ENCODE peak calls at places on chromosomes 12 and 14, in five cellular contexts. P is tibial artery, E is spleen, Q is upper lobe of left lung, V is hepatocyte. C is an unnamed sample.
A peak's percentile ranks its signal among the peaks of the same experiment; 100 is the strongest.

GRCh38 chr14:81275305-81275950 is 54.7 kb upstream of the GTF2A1 start:
- DNase-seq in P (no peak), E (no peak), Q (no peak), V (no peak), C (no peak)

GRCh38 chr12:77204055-77204454 is 138.7 kb upstream of the E2F7 start:
- DNase-seq in P (no peak), E (no peak), Q (no peak), V (peak; percentile 7), C (no peak)

GRCh38 chr14:29348504-29348903 is 579.1 kb downstream of the PRKD1 start:
- DNase-seq in P (no peak), E (no peak), Q (no peak), V (no peak), C (no peak)

GRCh38 chr12:80064269-80064668 is 35.1 kb upstream of the OTOGL start:
- DNase-seq in P (no peak), E (no peak), Q (no peak), V (no peak), C (no peak)

GRCh38 chr12:54005531-54005852 is 3.3 kb upstream of the HOXC8 start:
- DNase-seq in P (no peak), E (no peak), Q (no peak), V (no peak), C (no peak)

GRCh38 chr14:45253754-45254300 is 825 bp upstream of the MIS18BP1 start:
- DNase-seq in P (peak; percentile 25), E (peak; percentile 85), Q (peak; percentile 33), V (no peak), C (no peak)

GRCh38 chr14:53034688-53035087 is 83.8 kb upstream of the FERMT2 start:
- DNase-seq in P (no peak), E (no peak), Q (no peak), V (no peak), C (no peak)

GRCh38 chr12:857611-858010 is 91.9 kb downstream of the RAD52 start:
- DNase-seq in P (peak; percentile 70), E (no peak), Q (no peak), V (no peak), C (no peak)

GRCh38 chr14:68144051-68144681 is 324.6 kb downstream of the RAD51B start:
- DNase-seq in P (peak; percentile 73), E (no peak), Q (peak; percentile 22), V (peak; percentile 64), C (peak; percentile 53)

GRCh38 chr14:33307691-33308369 is 369.2 kb downstream of the NPAS3 start:
- DNase-seq in P (peak; percentile 20), E (no peak), Q (no peak), V (no peak), C (no peak)

GRCh38 chr14:71698698-71699097 is 233.5 kb upstream of the RGS6 start:
- DNase-seq in P (no peak), E (no peak), Q (no peak), V (no peak), C (no peak)

GRCh38 chr14:93379841-93380240 is 32.9 kb downstream of the COX8C start:
- DNase-seq in P (no peak), E (no peak), Q (no peak), V (no peak), C (no peak)

GRCh38 chr14:36773558-36773957 is 111.9 kb downstream of the PAX9 start:
- DNase-seq in P (no peak), E (no peak), Q (no peak), V (no peak), C (no peak)

GRCh38 chr12:42076976-42077375 is 67.7 kb downstream of the GXYLT1 start:
- DNase-seq in P (no peak), E (no peak), Q (no peak), V (no peak), C (no peak)

GRCh38 chr12:130226771-130227170 is 64.5 kb downstream of the FZD10 start:
- DNase-seq in P (no peak), E (no peak), Q (no peak), V (no peak), C (no peak)

GRCh38 chr12:110247340-110248095 is 33.5 kb upstream of the ATP2A2 start:
- DNase-seq in P (no peak), E (no peak), Q (peak; percentile 72), V (peak; percentile 81), C (peak; percentile 86)

GRCh38 chr12:130041983-130042812 is 120.1 kb upstream of the FZD10 start:
- DNase-seq in P (no peak), E (peak; percentile 73), Q (peak; percentile 27), V (peak; percentile 80), C (no peak)

GRCh38 chr12:68745376-68745903 is 536 bp upstream of the SLC35E3 start:
- DNase-seq in P (no peak), E (no peak), Q (no peak), V (no peak), C (no peak)

GRCh38 chr14:99476864-99477263 is 3.8 kb downstream of the SETD3 start:
- DNase-seq in P (no peak), E (no peak), Q (no peak), V (no peak), C (no peak)

GRCh38 chr12:54879132-54879531 is 24.8 kb downstream of the MUCL1 start:
- DNase-seq in P (no peak), E (no peak), Q (no peak), V (no peak), C (no peak)

GRCh38 chr12:49044660-49045059 is 15.9 kb downstream of the KMT2D start:
- DNase-seq in P (no peak), E (no peak), Q (no peak), V (no peak), C (no peak)

GRCh38 chr14:59028476-59029202 is 159.8 kb upstream of the DAAM1 start:
- DNase-seq in P (peak; percentile 36), E (peak; percentile 68), Q (peak; percentile 35), V (peak; percentile 84), C (peak; percentile 91)

GRCh38 chr12:79677667-79678066 is 13.1 kb downstream of the PAWR start:
- DNase-seq in P (no peak), E (no peak), Q (no peak), V (no peak), C (no peak)

GRCh38 chr12:90111646-90112565 is 403.3 kb upstream of the ATP2B1 start:
- DNase-seq in P (no peak), E (no peak), Q (no peak), V (no peak), C (peak; percentile 91)

GRCh38 chr12:18723752-18724151 is 14.1 kb downstream of the PLCZ1 start:
- DNase-seq in P (no peak), E (no peak), Q (peak; percentile 39), V (peak; percentile 41), C (no peak)

GRCh38 chr12:100234166-100234565 is 32.7 kb downstream of the DEPDC4 start:
- DNase-seq in P (no peak), E (no peak), Q (no peak), V (no peak), C (no peak)

GRCh38 chr14:63670692-63671091 is 29.0 kb upstream of the WDR89 start:
- DNase-seq in P (no peak), E (no peak), Q (no peak), V (no peak), C (no peak)

GRCh38 chr12:16606201-16606849 is 363 bp upstream of the LMO3 start:
- DNase-seq in P (peak; percentile 54), E (no peak), Q (no peak), V (peak; percentile 59), C (peak; percentile 76)

GRCh38 chr12:106214576-106214975 is 33.2 kb downstream of the CKAP4 start:
- DNase-seq in P (no peak), E (no peak), Q (no peak), V (no peak), C (no peak)

GRCh38 chr12:111753144-111753881 is 13.4 kb upstream of the ALDH2 start:
- DNase-seq in P (peak; percentile 42), E (peak; percentile 86), Q (peak; percentile 60), V (peak; percentile 85), C (peak; percentile 45)

GRCh38 chr12:121926874-121927706 is 8.7 kb downstream of the CFAP251 start:
- DNase-seq in P (no peak), E (no peak), Q (peak; percentile 26), V (no peak), C (no peak)

DNA sequence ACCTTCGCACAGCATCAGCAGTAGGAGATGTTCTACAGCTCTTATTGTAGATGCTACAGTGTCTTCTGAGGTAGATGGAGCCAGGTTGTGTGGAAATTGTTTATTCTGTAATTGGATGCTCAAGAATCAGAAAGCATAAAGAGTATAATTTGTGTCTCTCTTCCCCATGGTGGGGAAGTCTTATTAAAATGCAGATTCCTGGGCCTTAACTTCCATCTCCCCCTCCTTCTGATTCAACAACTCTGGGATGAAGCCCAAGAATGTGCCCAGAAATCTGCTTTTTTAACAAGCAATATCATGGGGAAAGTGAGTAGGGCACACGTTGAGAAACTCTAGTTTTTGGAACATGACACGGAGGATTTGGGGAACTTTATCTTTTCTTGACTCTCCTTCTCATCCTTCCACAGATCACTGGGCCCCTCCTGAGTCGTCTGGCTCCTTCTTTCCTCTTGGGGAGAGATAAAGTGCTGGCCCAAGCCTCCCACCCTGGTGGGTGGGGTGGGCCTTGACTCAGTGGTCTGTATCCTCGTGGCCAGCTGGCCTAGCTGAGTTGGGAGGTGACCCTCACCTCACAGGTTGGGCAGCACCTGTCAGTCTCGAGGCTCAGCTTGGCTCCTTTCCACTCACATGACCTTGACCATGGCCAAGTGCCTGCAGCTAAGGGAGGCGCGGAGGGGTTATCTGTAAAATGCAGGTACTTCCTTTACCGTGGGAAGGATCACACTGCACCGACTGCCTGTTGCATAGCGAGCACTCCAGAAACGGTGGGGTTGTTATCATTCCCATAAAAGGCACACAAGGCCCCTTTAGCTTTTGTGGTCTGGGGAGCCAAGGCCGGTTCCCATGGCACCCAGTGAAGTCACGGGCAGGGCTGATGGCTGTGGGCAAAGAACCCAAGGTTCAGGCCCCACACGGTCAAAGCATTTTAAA is 141.9 kb downstream of the CHST11 start:
- DNase-seq in P (no peak), E (no peak), Q (no peak), V (no peak), C (no peak)
- H3K4me3 ChIP-seq in P (no peak overlapping the region), E (no peak overlapping the region), Q (no peak overlapping the region), V (no peak overlapping the region), C (no peak overlapping the region)

GRCh38 chr12:133083345-133083744 is 2.6 kb downstream of the ZNF140 start:
- DNase-seq in P (no peak), E (no peak), Q (no peak), V (no peak), C (no peak)
- H3K9me3 ChIP-seq in P (peaks cover 68% of the 10 kb centered on the region), E (peaks cover 83% of the 10 kb centered on the region), Q (peaks cover 65% of the 10 kb centered on the region), V (peaks cover 72% of the 10 kb centered on the region), C (peaks cover 17% of the 10 kb centered on the region)

DNA sequence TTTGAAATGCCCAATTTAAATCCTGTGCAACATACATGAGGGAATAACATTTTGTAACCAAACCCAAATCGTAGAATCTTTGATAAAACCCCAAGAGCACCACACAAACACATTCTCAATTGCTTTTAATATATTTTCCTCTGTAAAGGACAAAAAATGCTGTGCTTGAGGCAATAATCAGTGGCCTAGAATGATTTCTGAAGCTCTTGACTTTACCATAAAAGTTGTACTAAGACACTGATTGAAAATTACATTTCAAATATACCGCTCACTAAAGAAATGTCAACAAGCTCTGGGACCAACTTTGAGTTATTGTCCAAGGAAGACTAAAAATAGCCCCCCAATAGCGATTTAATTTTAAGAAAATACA is 1.5 kb downstream of the EML5 start:
- DNase-seq in P (no peak), E (no peak), Q (no peak), V (no peak), C (no peak)
- H3K27ac ChIP-seq in P (no peak overlapping the region), E (no peak overlapping the region), Q (no peak overlapping the region), V (no peak overlapping the region), C (no peak overlapping the region)

DNA sequence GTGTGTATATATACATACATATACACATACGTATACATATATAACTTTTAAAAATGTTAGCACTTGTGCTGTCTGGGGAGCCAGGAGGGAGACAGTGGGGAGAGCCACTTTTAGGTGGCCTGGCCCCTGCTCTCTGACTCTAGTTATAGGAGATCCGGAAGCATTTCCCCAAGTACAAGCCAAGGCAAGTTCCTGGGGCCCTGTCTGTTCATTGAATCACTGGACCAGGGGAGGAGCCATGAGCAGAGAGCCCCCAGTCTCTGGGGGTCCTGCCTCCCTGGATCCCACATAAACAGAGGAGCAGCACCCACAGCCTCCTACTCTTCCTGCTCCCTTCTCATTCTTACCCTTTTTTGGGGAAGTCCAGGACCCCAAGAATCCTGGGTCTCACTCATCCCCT is 45.4 kb upstream of the TMED10 start:
- DNase-seq in P (no peak), E (no peak), Q (no peak), V (no peak), C (no peak)
- H3K4me3 ChIP-seq in P (no peak overlapping the region), E (peak overlapping the region; percentile 36), Q (no peak overlapping the region), V (no peak overlapping the region), C (no peak overlapping the region)

C was measured in SJCRH30.